ENCODE peak calls at places on chromosomes 1 and 21, in four cellular contexts. One of them, this sample, is unnamed.

GRCh38 chr1:19458815-19459417 is 26.4 kb downstream of the CAPZB start:
- DNase-seq in K562: no peak
- DNase-seq in H1: no peak
- DNase-seq in HCT116: no peak
- DNase-seq in this sample: no peak

GRCh38 chr1:192831706-192832355 is 23.0 kb downstream of the RGS2 start:
- DNase-seq in K562: no peak
- DNase-seq in H1: no peak
- DNase-seq in HCT116: no peak
- DNase-seq in this sample: no peak

GRCh38 chr1:154869351-154870116 is 547 bp downstream of the KCNN3 start:
- DNase-seq in K562: no peak
- DNase-seq in H1: no peak
- DNase-seq in HCT116: no peak
- DNase-seq in this sample: no peak

GRCh38 chr1:229645296-229646050 is 19.4 kb downstream of the URB2 start:
- DNase-seq in K562: no peak
- DNase-seq in H1: no peak
- DNase-seq in HCT116: no peak
- DNase-seq in this sample: no peak

GRCh38 chr1:67679691-67680090 is 5.3 kb upstream of the GADD45A start:
- DNase-seq in K562: no peak
- DNase-seq in H1: no peak
- DNase-seq in HCT116: no peak
- DNase-seq in this sample: no peak

GRCh38 chr1:54965624-54966340 is 14.6 kb upstream of the TMEM61 start:
- DNase-seq in K562: peak
- DNase-seq in H1: no peak
- DNase-seq in HCT116: peak
- DNase-seq in this sample: no peak

GRCh38 chr1:61055110-61055614 is 27.2 kb upstream of the NFIA start:
- DNase-seq in K562: no peak
- DNase-seq in H1: no peak
- DNase-seq in HCT116: no peak
- DNase-seq in this sample: no peak

GRCh38 chr1:29105822-29106221 is 17.9 kb downstream of the TMEM200B start:
- DNase-seq in K562: no peak
- DNase-seq in H1: no peak
- DNase-seq in HCT116: no peak
- DNase-seq in this sample: peak

GRCh38 chr1:27566462-27567182 is 37.3 kb downstream of the AHDC1 start:
- DNase-seq in K562: no peak
- DNase-seq in H1: no peak
- DNase-seq in HCT116: no peak
- DNase-seq in this sample: no peak
- TF ChIP-seq SRF in K562: no peak
- TF ChIP-seq SRF in H1: no peak
- TF ChIP-seq SRF in HCT116: no peak
- TF ChIP-seq SRF in this sample: no peak

GRCh38 chr1:221923921-221924598 is 182.2 kb upstream of the DUSP10 start:
- DNase-seq in K562: no peak
- DNase-seq in H1: no peak
- DNase-seq in HCT116: no peak
- DNase-seq in this sample: no peak

GRCh38 chr1:221921936-221922335 is 180.0 kb upstream of the DUSP10 start:
- DNase-seq in K562: no peak
- DNase-seq in H1: no peak
- DNase-seq in HCT116: no peak
- DNase-seq in this sample: no peak

GRCh38 chr1:221925947-221926346 is 184.1 kb upstream of the DUSP10 start:
- DNase-seq in K562: no peak
- DNase-seq in H1: no peak
- DNase-seq in HCT116: no peak
- DNase-seq in this sample: no peak
- TF ChIP-seq FOSL1 in K562: no peak
- TF ChIP-seq FOSL1 in H1: no peak
- TF ChIP-seq FOSL1 in HCT116: no peak
- TF ChIP-seq FOSL1 in this sample: no peak

DNA sequence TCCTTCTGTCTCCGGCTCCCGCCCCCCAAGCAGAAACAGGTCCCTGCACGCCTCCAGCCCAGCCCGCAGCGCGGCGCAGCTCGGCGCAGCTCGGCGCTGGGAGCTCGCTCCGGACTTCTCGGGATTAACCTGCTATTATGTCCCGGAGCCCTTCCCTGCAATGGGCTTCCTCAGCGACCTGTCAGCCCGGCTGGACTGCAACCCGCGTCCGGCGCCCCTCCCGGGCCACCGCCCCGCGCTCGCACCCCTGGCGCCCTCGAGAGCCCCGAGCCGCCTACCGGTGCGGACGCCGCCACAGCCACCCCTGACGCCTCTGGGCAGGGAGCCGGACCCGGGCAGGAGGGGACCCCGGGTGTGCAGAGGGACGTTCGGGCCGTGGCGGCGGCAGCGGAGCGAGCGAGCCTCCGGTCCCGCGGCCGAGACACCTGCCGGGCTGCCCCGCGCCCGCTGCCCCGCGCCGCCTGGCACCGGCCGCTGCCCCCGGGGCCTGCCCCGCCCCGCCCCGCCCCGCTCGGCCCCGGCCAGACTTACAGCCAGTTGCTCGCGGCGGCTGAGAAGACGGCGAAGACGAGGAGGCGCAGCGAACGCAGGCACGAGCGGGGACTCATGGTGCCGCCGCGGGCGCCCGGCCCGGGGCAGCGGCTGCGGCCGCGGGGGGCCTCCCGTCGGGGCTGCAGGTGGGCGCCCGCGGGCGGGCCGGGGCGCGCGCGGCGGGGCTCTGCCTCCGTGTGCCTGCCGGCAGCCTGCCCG is 407 bp downstream of the WNT4 start:
- DNase-seq in K562: peak
- DNase-seq in H1: peak
- DNase-seq in HCT116: no peak
- DNase-seq in this sample: no peak
- TF ChIP-seq SRF in K562: no peak
- TF ChIP-seq SRF in H1: no peak
- TF ChIP-seq SRF in HCT116: no peak
- TF ChIP-seq SRF in this sample: no peak

DNA sequence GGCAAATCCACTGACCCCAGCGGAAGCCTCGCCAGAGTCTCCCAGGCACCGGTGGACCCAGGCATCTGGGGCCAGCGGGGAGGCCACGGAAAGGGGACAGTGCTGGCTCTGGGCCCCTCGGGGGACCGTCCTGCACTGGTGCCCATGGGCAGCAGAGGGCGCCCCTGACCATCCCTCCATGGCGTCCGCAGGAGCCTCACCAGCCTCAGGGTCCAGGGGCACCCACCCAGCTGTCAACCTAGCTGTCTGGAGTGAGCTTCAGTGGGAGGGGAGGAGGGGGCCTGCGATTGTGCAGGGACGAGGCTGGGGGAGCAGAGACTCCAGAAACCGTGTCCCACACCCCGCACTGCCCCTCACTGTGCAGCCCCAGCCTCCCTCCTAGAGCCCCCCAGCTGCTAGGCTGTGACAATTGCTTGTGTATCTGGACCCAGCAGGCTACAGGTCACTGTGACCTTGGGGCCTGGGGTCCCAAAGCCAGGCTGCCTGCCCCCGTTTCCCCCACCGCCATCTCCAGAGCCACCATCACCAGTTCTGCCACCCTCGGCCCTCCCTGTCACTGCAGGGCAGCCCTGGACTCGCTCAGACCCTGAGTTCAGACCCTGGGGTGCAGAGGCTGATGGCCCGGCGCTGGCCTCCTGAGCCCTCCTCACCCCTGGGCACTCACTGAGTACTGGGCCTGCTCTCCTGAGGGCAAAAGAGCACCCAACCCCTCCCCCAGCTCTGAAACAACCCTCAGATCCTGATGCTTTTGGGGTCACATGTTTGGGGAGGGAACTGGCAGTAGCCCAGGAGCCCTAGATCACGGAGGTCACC is 10.7 kb upstream of the COL6A1 start:
- DNase-seq in K562: peak
- DNase-seq in H1: peak
- DNase-seq in HCT116: no peak
- DNase-seq in this sample: peak
- TF ChIP-seq FOSL1 in K562: no peak
- TF ChIP-seq FOSL1 in H1: no peak
- TF ChIP-seq FOSL1 in HCT116: no peak
- TF ChIP-seq FOSL1 in this sample: no peak

DNA sequence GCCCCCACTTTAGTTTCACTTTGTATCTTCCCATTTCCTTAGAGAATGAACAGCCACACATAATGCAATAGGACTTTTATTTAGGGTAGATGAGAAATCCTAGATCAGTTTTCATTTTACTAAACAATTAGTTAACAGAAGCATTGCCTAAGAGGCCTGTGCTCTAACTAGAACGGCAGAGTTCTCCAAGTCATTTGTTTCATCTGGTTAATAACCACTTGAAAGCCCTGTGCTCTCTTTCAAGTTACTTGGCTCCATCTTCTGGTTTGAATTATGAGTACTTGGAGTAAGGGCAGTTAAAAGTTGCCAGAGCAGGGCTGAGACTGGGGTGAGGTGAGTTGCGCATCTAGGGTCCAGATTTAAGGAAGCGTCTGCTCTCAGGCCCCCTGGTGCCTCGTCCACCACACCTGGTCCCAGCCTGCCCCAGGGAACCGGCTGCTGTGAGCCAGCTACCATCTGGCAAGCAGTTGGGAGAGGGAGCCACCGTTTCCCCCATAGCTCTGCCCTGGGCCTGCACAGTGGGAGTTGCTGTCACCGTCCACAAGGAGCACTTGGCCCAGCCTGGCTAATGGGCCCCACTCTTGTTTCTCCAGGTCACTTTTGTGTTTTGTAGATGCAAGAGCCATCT is 18.1 kb upstream of the SLC44A3 start:
- DNase-seq in K562: peak
- DNase-seq in H1: no peak
- DNase-seq in HCT116: peak
- DNase-seq in this sample: peak
- TF ChIP-seq SRF in K562: no peak
- TF ChIP-seq SRF in H1: no peak
- TF ChIP-seq SRF in HCT116: no peak
- TF ChIP-seq SRF in this sample: no peak

GRCh38 chr1:156705321-156705917 is at the start of gene CRABP2:
- DNase-seq in K562: peak
- DNase-seq in H1: peak
- DNase-seq in HCT116: no peak
- DNase-seq in this sample: no peak
- TF ChIP-seq FOSL1 in K562: no peak
- TF ChIP-seq FOSL1 in H1: no peak
- TF ChIP-seq FOSL1 in HCT116: no peak
- TF ChIP-seq FOSL1 in this sample: no peak

DNA sequence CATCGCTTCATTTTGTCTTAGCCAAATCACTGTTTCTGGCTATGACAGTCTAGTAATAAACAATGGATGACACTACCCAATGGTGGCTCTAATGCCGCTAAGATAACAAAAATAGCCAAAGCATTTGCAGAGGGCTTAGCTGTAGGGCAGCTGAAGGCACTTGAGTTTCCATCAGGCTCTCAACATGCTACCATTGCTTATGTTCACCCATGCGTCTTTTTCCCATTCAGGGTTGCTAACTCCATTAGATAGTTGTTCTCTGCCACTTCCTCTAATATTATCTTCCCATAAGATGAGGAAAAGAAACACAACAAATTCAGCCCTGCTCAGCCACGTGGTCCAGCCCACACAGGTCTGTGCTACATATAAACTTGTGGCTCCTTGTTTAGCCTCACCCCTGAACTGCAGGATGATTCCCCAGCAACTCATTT is 159.6 kb downstream of the TOMM20 start:
- DNase-seq in K562: no peak
- DNase-seq in H1: no peak
- DNase-seq in HCT116: no peak
- DNase-seq in this sample: no peak
- TF ChIP-seq SRF in K562: no peak
- TF ChIP-seq SRF in H1: no peak
- TF ChIP-seq SRF in HCT116: no peak
- TF ChIP-seq SRF in this sample: no peak

GRCh38 chr1:37620707-37621106 is 14.0 kb downstream of the RSPO1 start:
- DNase-seq in K562: no peak
- DNase-seq in H1: no peak
- DNase-seq in HCT116: no peak
- DNase-seq in this sample: no peak
- TF ChIP-seq FOSL1 in K562: no peak
- TF ChIP-seq FOSL1 in H1: no peak
- TF ChIP-seq FOSL1 in HCT116: no peak
- TF ChIP-seq FOSL1 in this sample: no peak

GRCh38 chr1:56064705-56065104 is 514.7 kb downstream of the PLPP3 start:
- DNase-seq in K562: no peak
- DNase-seq in H1: no peak
- DNase-seq in HCT116: peak
- DNase-seq in this sample: no peak

GRCh38 chr1:56063461-56063860 is 515.9 kb downstream of the PLPP3 start:
- DNase-seq in K562: no peak
- DNase-seq in H1: no peak
- DNase-seq in HCT116: no peak
- DNase-seq in this sample: no peak

GRCh38 chr1:56060901-56061300 is 518.5 kb downstream of the PLPP3 start:
- DNase-seq in K562: no peak
- DNase-seq in H1: no peak
- DNase-seq in HCT116: no peak
- DNase-seq in this sample: no peak

GRCh38 chr1:56062625-56063024 is 516.7 kb downstream of the PLPP3 start:
- DNase-seq in K562: no peak
- DNase-seq in H1: no peak
- DNase-seq in HCT116: no peak
- DNase-seq in this sample: no peak

DNA sequence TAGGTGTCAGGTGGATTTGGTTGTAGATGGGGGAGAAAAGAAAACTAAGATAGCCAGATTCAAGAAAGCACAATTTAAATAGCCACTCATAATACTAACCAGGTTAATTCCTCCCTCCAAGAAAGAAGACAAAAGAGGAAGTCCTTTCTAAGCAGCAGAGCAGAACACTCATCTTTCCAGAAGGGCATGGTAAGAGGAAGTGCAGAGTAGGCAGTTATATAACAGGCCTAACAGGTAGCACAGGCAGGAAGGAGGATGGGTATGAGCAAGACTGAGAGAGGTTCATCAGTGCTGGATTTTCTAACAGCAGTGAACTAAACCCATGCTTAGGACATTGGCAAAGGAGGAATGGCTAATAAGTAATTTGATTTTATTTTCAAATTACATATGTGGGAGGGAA is 517.5 kb downstream of the PLPP3 start:
- DNase-seq in K562: no peak
- DNase-seq in H1: no peak
- DNase-seq in HCT116: no peak
- DNase-seq in this sample: no peak
- TF ChIP-seq SRF in K562: no peak
- TF ChIP-seq SRF in H1: no peak
- TF ChIP-seq SRF in HCT116: no peak
- TF ChIP-seq SRF in this sample: no peak

GRCh38 chr1:201050515-201051277 is 27.2 kb upstream of the KIF21B start:
- DNase-seq in K562: no peak
- DNase-seq in H1: no peak
- DNase-seq in HCT116: no peak
- DNase-seq in this sample: no peak
- TF ChIP-seq FOSL1 in K562: no peak
- TF ChIP-seq FOSL1 in H1: no peak
- TF ChIP-seq FOSL1 in HCT116: no peak
- TF ChIP-seq FOSL1 in this sample: no peak

This sample was measured in HepG2.